ENCODE peak calls at places on chromosomes 11 and 22, in four cellular contexts. W, K, L and B are unnamed samples.

GRCh38 chr22:37319469-37319868 is 37.2 kb downstream of the CYTH4 start:
- DNase-seq in L (no peak), K (no peak), W (no peak), B (no peak)

GRCh38 chr11:57513446-57513795 is 2.1 kb downstream of the SLC43A1 start:
- DNase-seq in W (no peak), L (no peak), K (no peak), B (no peak)

GRCh38 chr11:107821199-107821926 is 37.2 kb downstream of the SLC35F2 start:
- DNase-seq in W (no peak), K (peak), L (no peak), B (no peak)

GRCh38 chr22:23888615-23889401 is 5.4 kb upstream of the MIF start:
- DNase-seq in W (peak), L (peak), K (peak), B (peak)

GRCh38 chr11:91972665-91973266 is 251.9 kb upstream of the FAT3 start:
- DNase-seq in L (no peak), W (no peak), K (no peak), B (no peak)

GRCh38 chr11:118908931-118909618 is 16.7 kb downstream of the BCL9L start:
- DNase-seq in L (no peak), K (peak), W (peak), B (peak)

GRCh38 chr11:2977113-2977512 is 15.0 kb downstream of the NAP1L4 start:
- DNase-seq in K (no peak), W (no peak), L (no peak), B (no peak)

GRCh38 chr22:19710020-19710768 is 4.1 kb upstream of the SEPTIN5 start:
- DNase-seq in K (no peak), L (no peak), W (no peak), B (peak)

GRCh38 chr11:95082576-95083001 is 7.1 kb upstream of the ENDOD1 start:
- DNase-seq in W (no peak), L (no peak), K (no peak), B (peak)

GRCh38 chr11:77411717-77412441 is 62.0 kb downstream of the PAK1 start:
- DNase-seq in W (peak), K (peak), L (peak), B (peak)

GRCh38 chr11:119935341-119935925 is 202.5 kb downstream of the TRIM29 start:
- DNase-seq in K (no peak), W (no peak), L (no peak), B (no peak)

GRCh38 chr11:16800382-16800781 is 61.9 kb downstream of the C11orf58 start:
- DNase-seq in L (no peak), K (no peak), W (no peak), B (no peak)

GRCh38 chr11:123211134-123211879 is 16.3 kb upstream of the CLMP start:
- DNase-seq in W (no peak), K (no peak), L (no peak), B (peak)
- H3K9ac ChIP-seq in W (no peak), K (peak), L (no peak), B (no peak)

GRCh38 chr11:64571410-64572091 is 19.5 kb upstream of the SLC22A12 start:
- DNase-seq in L (peak), K (peak), W (no peak), B (peak)
- H3K9ac ChIP-seq in L (no peak), K (no peak), W (no peak), B (no peak)

DNA sequence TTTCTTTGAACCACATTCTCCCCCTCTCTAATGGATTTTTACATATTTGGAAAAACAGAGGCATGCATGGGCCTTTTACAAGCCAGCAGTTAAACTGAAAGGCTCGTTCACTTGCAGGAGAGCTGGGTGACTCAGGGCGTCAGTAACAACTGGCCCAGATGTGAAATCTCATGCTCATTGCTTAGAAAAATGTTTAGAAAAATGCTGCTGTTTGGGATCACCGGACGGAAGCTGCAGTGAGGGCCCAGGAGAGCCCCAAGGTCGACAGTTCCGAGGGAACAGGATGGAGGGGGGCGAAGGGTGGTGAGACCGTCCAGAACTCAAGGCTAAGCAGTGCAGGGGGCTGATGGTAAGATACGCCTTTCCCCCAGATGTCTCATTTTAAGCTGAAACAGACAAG is 41.7 kb upstream of the SMTN start:
- DNase-seq in K (peak), L (no peak), W (peak), B (no peak)
- H3K9ac ChIP-seq in K (peak), L (no peak), W (peak), B (no peak)

DNA sequence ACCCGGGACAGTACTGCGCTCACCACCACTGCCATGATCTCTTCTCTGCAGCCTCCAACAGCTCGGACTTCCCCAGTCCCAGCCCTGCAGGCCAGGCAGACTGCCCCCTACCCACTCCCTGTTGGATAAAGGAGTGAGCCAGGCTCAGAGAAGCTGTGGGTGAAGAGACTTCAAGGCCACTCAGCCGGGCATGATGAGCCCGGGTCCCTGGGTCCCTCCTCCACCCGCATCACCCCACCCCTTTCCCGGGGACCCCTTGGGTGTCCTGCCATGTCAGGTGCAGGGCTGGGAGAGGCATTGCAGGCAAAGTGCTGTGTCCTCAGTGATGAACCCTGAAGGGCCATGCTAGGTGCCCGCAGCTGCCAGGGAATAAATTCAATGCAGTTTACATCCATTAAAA is 14.5 kb downstream of the LSP1 start:
- DNase-seq in K (no peak), L (no peak), W (no peak), B (no peak)
- H3K9ac ChIP-seq in K (no peak), L (no peak), W (no peak), B (no peak)

DNA sequence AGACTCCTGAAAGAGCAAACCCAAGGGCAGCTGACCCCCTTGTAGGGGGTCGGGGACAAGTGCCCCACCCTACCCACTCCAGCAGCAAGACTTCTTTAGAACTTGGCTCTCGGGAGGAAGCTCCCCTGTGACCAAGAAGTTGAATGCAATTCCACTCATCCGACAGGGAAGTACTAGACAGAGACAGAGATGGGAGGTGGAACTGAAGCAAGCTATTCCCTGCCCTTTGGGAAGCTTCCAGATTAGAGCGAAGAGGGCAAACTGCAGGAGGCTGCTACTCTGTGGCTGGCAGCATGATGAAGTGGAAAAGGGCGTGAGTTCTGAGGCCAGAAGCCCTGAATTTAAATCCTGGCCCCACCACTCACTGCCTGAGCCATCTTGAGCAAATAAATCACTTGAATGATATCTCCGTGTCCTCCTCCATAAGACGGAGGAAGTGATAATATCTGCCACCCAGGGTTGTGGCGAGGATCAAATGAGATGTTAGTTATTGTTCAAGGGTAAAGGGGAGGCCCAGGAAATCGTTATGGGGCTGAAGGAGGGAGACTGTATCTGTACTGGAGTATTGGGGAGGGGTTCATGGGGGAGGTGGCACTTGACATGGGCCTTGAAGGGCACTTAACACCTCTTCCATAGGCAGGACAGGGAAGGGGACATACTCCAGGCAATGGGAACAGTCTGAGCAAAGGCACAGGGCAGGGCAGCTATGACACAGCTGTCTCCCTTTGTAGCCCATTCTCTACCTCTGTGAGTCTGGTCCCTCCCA is 16.2 kb upstream of the DGKZ start:
- DNase-seq in L (no peak), W (peak), K (no peak), B (no peak)
- H3K9ac ChIP-seq in L (no peak), W (no peak), K (no peak), B (no peak)

GRCh38 chr11:67233584-67234190 is 32.6 kb upstream of the GRK2 start:
- DNase-seq in L (no peak), K (no peak), W (no peak), B (no peak)
- H3K9ac ChIP-seq in L (no peak), K (no peak), W (no peak), B (no peak)

GRCh38 chr11:83033367-83033766 is 38.3 kb downstream of the RAB30 start:
- DNase-seq in K (no peak), W (no peak), L (no peak), B (no peak)

GRCh38 chr11:83036701-83037100 is 35.0 kb downstream of the RAB30 start:
- DNase-seq in L (no peak), W (no peak), K (no peak), B (no peak)

GRCh38 chr11:83035070-83035854 is 36.4 kb downstream of the RAB30 start:
- DNase-seq in L (no peak), W (peak), K (peak), B (no peak)

GRCh38 chr11:83034673-83035014 is 37.1 kb downstream of the RAB30 start:
- DNase-seq in W (no peak), L (no peak), K (no peak), B (no peak)

GRCh38 chr11:83033972-83034672 is 37.6 kb downstream of the RAB30 start:
- DNase-seq in W (peak), L (no peak), K (peak), B (peak)
- H3K9ac ChIP-seq in W (peak), L (no peak), K (peak), B (no peak)

DNA sequence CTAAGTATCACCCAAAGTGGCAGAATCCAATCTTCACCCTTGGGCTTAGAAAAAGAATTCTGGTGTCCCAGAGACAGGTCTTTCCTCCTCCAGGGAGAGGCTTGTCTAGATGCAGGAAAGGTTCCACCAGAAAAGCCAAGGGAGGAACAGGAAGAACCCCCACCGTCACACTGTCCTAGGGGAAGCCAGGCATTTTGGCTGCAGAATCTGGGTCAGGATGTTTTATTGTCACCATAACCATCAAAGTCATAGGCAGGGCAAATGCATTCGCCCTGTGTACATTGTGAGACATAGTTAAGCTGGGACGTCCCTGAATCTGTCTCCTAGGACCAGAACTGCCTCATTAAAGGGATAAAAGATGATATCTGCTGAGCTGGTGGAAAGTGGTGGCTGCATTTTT is 590.5 kb downstream of the OPCML start:
- DNase-seq in K (no peak), W (no peak), L (no peak), B (no peak)
- H3K9ac ChIP-seq in K (no peak), W (no peak), L (no peak), B (no peak)

GRCh38 chr11:114281388-114281956 is 14.7 kb upstream of the NNMT start:
- DNase-seq in W (no peak), L (no peak), K (no peak), B (no peak)

GRCh38 chr11:114280696-114281095 is 15.5 kb upstream of the NNMT start:
- DNase-seq in W (peak), K (peak), L (peak), B (peak)

GRCh38 chr11:114283422-114283821 is 12.8 kb upstream of the NNMT start:
- DNase-seq in W (no peak), K (no peak), L (no peak), B (no peak)

GRCh38 chr11:114284021-114284420 is 12.2 kb upstream of the NNMT start:
- DNase-seq in K (no peak), W (no peak), L (no peak), B (no peak)

DNA sequence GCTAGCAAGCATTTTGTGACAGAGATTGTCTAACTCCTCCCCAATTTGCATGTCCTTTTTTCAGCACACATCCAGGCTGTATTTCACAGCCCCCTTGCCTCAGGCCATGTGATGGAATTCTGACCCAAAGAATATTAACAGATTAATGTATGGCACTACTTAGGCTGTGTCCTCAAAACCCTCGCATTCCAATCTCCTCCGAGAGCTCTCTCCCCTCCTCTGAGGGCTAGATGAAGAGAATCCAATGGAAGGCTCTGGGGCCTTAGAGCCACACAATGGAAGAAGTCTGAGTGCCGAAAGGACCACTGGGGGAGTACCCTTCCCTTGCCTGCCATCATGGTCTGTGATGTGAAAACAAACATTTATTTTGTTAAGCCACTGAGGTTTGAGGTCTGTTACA is 13.7 kb upstream of the NNMT start:
- DNase-seq in K (no peak), L (no peak), W (no peak), B (no peak)
- H3K9ac ChIP-seq in K (no peak), L (no peak), W (no peak), B (no peak)